ENCODE peak calls at places on chromosomes 11 and 22, in seven cellular contexts. K is astrocyte of the cerebellum, A is neural crest cell, B is AG09319, T is A549, V is AG09309, Y is Peyer's patch. E is an unnamed sample.

GRCh38 chr11:18100926-18101656 is 4.8 kb downstream of the SAAL1 start:
- DNase-seq in K (no peak), A (no peak), B (no peak), T (no peak), V (no peak), Y (no peak), E (no peak)

GRCh38 chr11:101907826-101908225 is 7.0 kb upstream of the CEP126 start:
- DNase-seq in K (no peak), A (no peak), B (no peak), T (no peak), V (no peak), Y (no peak), E (no peak)

GRCh38 chr11:59174664-59175033 is 2.7 kb downstream of the DTX4 start:
- DNase-seq in K (no peak), A (no peak), B (no peak), T (no peak), V (peak; percentile 40), Y (peak; percentile 69), E (no peak)

GRCh38 chr11:107741044-107741823 is 29.4 kb upstream of the SLN start:
- DNase-seq in K (no peak), A (no peak), B (no peak), T (no peak), V (peak; percentile 10), Y (no peak), E (no peak)

GRCh38 chr11:44957051-44957515 is 6.4 kb upstream of the TP53I11 start:
- DNase-seq in K (no peak), A (peak; percentile 38), B (no peak), T (no peak), V (no peak), Y (no peak), E (no peak)

GRCh38 chr11:2583605-2583958 is 116.2 kb downstream of the KCNQ1OT1 start:
- DNase-seq in K (no peak), A (no peak), B (no peak), T (no peak), V (no peak), Y (no peak), E (peak; percentile 13)

GRCh38 chr11:2891291-2891690 is 5.7 kb upstream of the CDKN1C start:
- DNase-seq in K (no peak), A (no peak), B (no peak), T (no peak), V (no peak), Y (no peak), E (no peak)

GRCh38 chr11:117220999-117221774 is 10.7 kb downstream of the PCSK7 start:
- DNase-seq in K (no peak), A (no peak), B (no peak), T (no peak), V (no peak), Y (no peak), E (no peak)

GRCh38 chr11:75852406-75853017 is 37.5 kb downstream of the UVRAG start:
- DNase-seq in K (no peak), A (no peak), B (no peak), T (no peak), V (no peak), Y (no peak), E (no peak)

GRCh38 chr11:393219-394033 is 583 bp upstream of the PKP3 start:
- DNase-seq in K (no peak), A (no peak), B (peak; percentile 37), T (peak; percentile 97), V (peak; percentile 33), Y (peak; percentile 78), E (no peak)

GRCh38 chr11:77205467-77206263 is 77.6 kb downstream of the MYO7A start:
- DNase-seq in K (no peak), A (no peak), B (no peak), T (no peak), V (no peak), Y (no peak), E (peak; percentile 10)

GRCh38 chr11:128902515-128903066 is 11.4 kb downstream of the KCNJ5 start:
- DNase-seq in K (no peak), A (no peak), B (no peak), T (no peak), V (peak; percentile 34), Y (no peak), E (no peak)

GRCh38 chr11:17606206-17607082 is 59.4 kb downstream of the OTOG start:
- DNase-seq in K (no peak), A (no peak), B (no peak), T (no peak), V (no peak), Y (no peak), E (no peak)

GRCh38 chr11:122033193-122033592 is 82.8 kb downstream of the BLID start:
- DNase-seq in K (no peak), A (no peak), B (no peak), T (no peak), V (no peak), Y (no peak), E (no peak)

GRCh38 chr11:122642971-122643370 is 12.6 kb upstream of the UBASH3B start:
- DNase-seq in K (no peak), A (no peak), B (no peak), T (peak; percentile 57), V (no peak), Y (no peak), E (no peak)

GRCh38 chr11:65129649-65130441 is 4.5 kb downstream of the SYVN1 start:
- DNase-seq in K (no peak), A (no peak), B (no peak), T (no peak), V (no peak), Y (no peak), E (peak; percentile 48)

GRCh38 chr22:21443735-21444421 is 23.3 kb upstream of the TMEM191C start:
- DNase-seq in K (no peak), A (peak; percentile 1), B (no peak), T (no peak), V (no peak), Y (no peak), E (no peak)

GRCh38 chr22:29314537-29315285 is 786 bp downstream of the RASL10A start:
- DNase-seq in K (no peak), A (no peak), B (no peak), T (no peak), V (no peak), Y (peak; percentile 60), E (no peak)

GRCh38 chr11:13337986-13338436 is 60.4 kb downstream of the BMAL1 start:
- DNase-seq in K (no peak), A (no peak), B (no peak), T (peak; percentile 43), V (peak; percentile 21), Y (no peak), E (no peak)

GRCh38 chr22:37559521-37559900 is 769 bp upstream of the CDC42EP1 start:
- DNase-seq in K (no peak), A (no peak), B (no peak), T (no peak), V (no peak), Y (no peak), E (no peak)

GRCh38 chr22:25990940-25991339 is 178.3 kb upstream of the SEZ6L start:
- DNase-seq in K (no peak), A (no peak), B (no peak), T (no peak), V (no peak), Y (no peak), E (no peak)
- TF ChIP-seq CTCF in K (no peak), A (no peak), B (no peak), T (no peak), V (no peak), Y (no peak), E (no peak)

GRCh38 chr22:20154602-20155183 is 3.8 kb upstream of the CCDC188 start:
- DNase-seq in K (no peak), A (peak; percentile 23), B (no peak), T (peak; percentile 16), V (no peak), Y (no peak), E (no peak)
- TF ChIP-seq CTCF in K (peak; percentile 41), A (no peak), B (no peak), T (no peak), V (no peak), Y (no peak), E (no peak)

GRCh38 chr22:22663861-22664800 is 19.7 kb downstream of the GGTLC2 start:
- DNase-seq in K (no peak), A (no peak), B (no peak), T (no peak), V (no peak), Y (no peak), E (no peak)

GRCh38 chr22:22667966-22668880 is 23.8 kb downstream of the GGTLC2 start:
- DNase-seq in K (no peak), A (no peak), B (no peak), T (no peak), V (no peak), Y (no peak), E (no peak)

GRCh38 chr22:22669093-22669492 is 24.7 kb downstream of the GGTLC2 start:
- DNase-seq in K (no peak), A (no peak), B (no peak), T (no peak), V (no peak), Y (no peak), E (no peak)

GRCh38 chr22:22670076-22670795 is 25.8 kb downstream of the GGTLC2 start:
- DNase-seq in K (no peak), A (no peak), B (no peak), T (no peak), V (no peak), Y (no peak), E (no peak)

DNA sequence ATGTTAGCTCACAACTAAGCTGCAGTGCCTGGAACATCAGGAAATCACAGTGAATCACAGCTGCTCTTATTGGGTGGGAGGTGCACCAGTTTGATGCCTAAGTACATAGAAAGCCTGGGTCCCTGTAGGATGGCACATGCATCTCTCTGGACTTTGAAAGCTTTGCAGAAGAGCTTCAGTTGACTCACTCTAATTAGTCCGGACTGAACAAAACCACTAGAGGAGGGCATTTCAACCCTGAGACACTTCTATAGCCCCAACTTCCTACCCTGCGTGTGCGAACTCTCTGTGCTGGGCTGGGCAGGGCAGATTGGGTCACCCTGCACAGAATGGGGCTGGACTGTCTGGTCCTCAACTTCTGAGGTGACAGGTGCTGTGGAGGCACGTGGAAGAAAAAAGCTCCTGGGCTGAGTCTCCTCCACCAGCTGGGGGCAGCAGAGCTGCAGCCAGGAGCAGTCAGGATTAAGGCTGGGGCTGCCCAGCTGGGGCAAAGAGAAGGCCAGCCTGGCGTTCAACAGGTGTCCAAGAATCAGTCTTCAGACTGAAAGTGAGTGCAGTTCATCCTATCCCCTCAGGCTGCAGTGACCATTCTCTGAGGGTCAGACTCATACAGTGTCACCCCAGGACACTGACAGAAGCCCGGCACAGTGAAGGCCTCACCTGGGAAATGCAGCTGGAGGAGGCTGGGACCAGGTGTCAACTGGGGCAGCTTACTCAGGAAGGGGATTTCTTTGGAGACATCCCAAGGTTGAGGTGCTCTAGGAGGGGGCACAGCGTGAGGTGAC is 22.1 kb downstream of the GGTLC2 start:
- DNase-seq in K (no peak), A (no peak), B (peak; percentile 8), T (peak; percentile 8), V (no peak), Y (peak; percentile 66), E (peak; percentile 30)
- TF ChIP-seq CTCF in K (peak; percentile 63), A (peak; percentile 63), B (peak; percentile 88), T (peak; percentile 59), V (peak; percentile 25), Y (peak; percentile 69), E (no peak)

DNA sequence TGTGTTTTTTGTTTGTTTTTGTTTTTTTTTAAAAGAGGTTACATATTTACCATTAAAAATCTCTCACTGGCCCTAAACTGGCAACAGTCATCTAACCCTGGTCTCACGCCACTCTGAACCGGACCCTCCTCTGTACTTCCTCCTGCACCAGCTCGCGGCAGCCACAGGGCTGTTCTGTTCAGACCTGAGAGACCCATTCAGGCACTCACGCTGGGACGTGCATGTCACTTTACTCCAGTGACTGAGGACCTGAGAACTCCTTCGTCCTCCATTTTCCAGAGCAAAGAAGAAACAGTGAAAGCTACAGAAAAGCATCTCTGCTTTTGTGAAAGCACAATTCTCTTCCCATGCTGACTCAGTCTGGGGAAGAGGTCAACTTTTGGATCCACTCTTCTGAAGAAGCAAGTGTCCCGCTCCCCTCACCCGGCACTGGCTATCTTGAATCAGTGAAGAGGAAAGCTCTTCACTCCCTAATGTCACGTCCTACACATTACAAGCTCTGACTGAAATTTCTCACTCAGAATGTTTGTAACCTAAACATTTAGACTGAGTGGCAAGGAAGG is 24.6 kb downstream of the PISD start:
- DNase-seq in K (no peak), A (no peak), B (no peak), T (no peak), V (no peak), Y (no peak), E (no peak)
- TF ChIP-seq CTCF in K (no peak), A (no peak), B (no peak), T (no peak), V (no peak), Y (peak; percentile 4), E (no peak)

E was measured in activated B cell treated with CpG ODN at 0.5 μM for 24 hours.